ENCODE peak calls at places on chromosomes 12 and 14, in seven cellular contexts. N, P, D, J, G, W and I are unnamed samples.

GRCh38 chr12:113862570-113863454 is 103.3 kb downstream of the RBM19 start:
- DNase-seq in W (peak; percentile 35), N (peak; percentile 20), P (no peak), D (no peak), G (no peak), J (no peak), I (no peak)

GRCh38 chr12:57092876-57093411 is 4.0 kb downstream of the NAB2 start:
- DNase-seq in J (peak; percentile 57), P (no peak), G (no peak), W (no peak), D (no peak), N (no peak), I (no peak)

GRCh38 chr14:35196571-35196970 is 74.2 kb downstream of the PRORP start:
- DNase-seq in D (no peak), P (no peak), W (no peak), J (no peak), G (no peak), N (peak; percentile 35), I (no peak)

GRCh38 chr12:103852498-103852992 is 11.5 kb upstream of the NT5DC3 start:
- DNase-seq in N (peak; percentile 58), P (no peak), G (no peak), D (no peak), J (no peak), W (peak; percentile 51), I (no peak)

GRCh38 chr12:91057349-91057748 is 475 bp downstream of the KERA start:
- DNase-seq in W (no peak), N (no peak), P (no peak), D (no peak), G (no peak), J (no peak), I (no peak)

GRCh38 chr12:11895421-11896064 is 175.2 kb upstream of the BCL2L14 start:
- DNase-seq in N (no peak), W (no peak), J (no peak), D (no peak), G (no peak), P (no peak), I (no peak)

GRCh38 chr12:106581543-106582263 is 1.1 kb upstream of the RFX4 start:
- DNase-seq in N (no peak), G (no peak), P (peak; percentile 90), D (peak; percentile 22), W (peak; percentile 52), J (peak; percentile 76), I (no peak)

GRCh38 chr12:117014342-117014887 is 84.8 kb downstream of the TESC start:
- DNase-seq in G (no peak), J (no peak), D (no peak), W (no peak), N (no peak), P (no peak), I (no peak)

GRCh38 chr14:20712900-20713299 is 24.3 kb downstream of the ANG start:
- DNase-seq in G (no peak), N (no peak), J (no peak), W (no peak), D (no peak), P (no peak), I (no peak)

GRCh38 chr14:101458536-101459391 is 102.5 kb upstream of the DIO3 start:
- DNase-seq in P (peak; percentile 73), D (no peak), J (peak; percentile 73), W (peak; percentile 52), G (no peak), N (no peak), I (no peak)

GRCh38 chr12:29314421-29314820 is 66.6 kb downstream of the ERGIC2 start:
- DNase-seq in D (no peak), W (no peak), P (peak; percentile 3), G (no peak), N (no peak), J (no peak), I (no peak)

GRCh38 chr12:5220835-5221234 is 177.2 kb downstream of the KCNA5 start:
- DNase-seq in N (no peak), J (no peak), W (no peak), G (no peak), P (no peak), D (no peak), I (no peak)

GRCh38 chr14:99255621-99256482 is 16.1 kb downstream of the BCL11B start:
- DNase-seq in W (no peak), P (no peak), G (no peak), D (no peak), N (no peak), J (no peak), I (no peak)

GRCh38 chr14:90381999-90382451 is 14.8 kb upstream of the CALM1 start:
- DNase-seq in G (peak; percentile 45), N (no peak), P (peak; percentile 45), W (peak; percentile 85), D (peak; percentile 78), J (no peak), I (no peak)

GRCh38 chr12:59115526-59115925 is 195.2 kb upstream of the LRIG3 start:
- DNase-seq in J (no peak), P (no peak), N (no peak), W (no peak), G (no peak), D (no peak), I (no peak)
- H3K9me3 ChIP-seq in J (no peaks in the 10 kb centered on the region), P (no peaks in the 10 kb centered on the region), N (peaks cover 4% of the 10 kb centered on the region), W (no peaks in the 10 kb centered on the region), G (no peaks in the 10 kb centered on the region), D (no peaks in the 10 kb centered on the region), I (no peaks in the 10 kb centered on the region)

GRCh38 chr14:29035129-29035528 is 268.5 kb downstream of the FOXG1 start:
- DNase-seq in P (no peak), W (no peak), N (no peak), G (no peak), J (no peak), D (no peak), I (no peak)
- H3K9me3 ChIP-seq in P (no peaks in the 10 kb centered on the region), W (no peaks in the 10 kb centered on the region), N (no peaks in the 10 kb centered on the region), G (no peaks in the 10 kb centered on the region), J (no peaks in the 10 kb centered on the region), D (no peaks in the 10 kb centered on the region), I (no peaks in the 10 kb centered on the region)

GRCh38 chr14:106395460-106396050 is 869.2 kb downstream of the TMEM121 start:
- DNase-seq in G (no peak), D (no peak), N (no peak), W (no peak), P (no peak), J (no peak), I (no peak)
- H3K9me3 ChIP-seq in G (no peaks in the 10 kb centered on the region), D (no peaks in the 10 kb centered on the region), N (no peaks in the 10 kb centered on the region), W (no peaks in the 10 kb centered on the region), P (peaks cover 40% of the 10 kb centered on the region), J (no peaks in the 10 kb centered on the region), I (no peaks in the 10 kb centered on the region)

DNA sequence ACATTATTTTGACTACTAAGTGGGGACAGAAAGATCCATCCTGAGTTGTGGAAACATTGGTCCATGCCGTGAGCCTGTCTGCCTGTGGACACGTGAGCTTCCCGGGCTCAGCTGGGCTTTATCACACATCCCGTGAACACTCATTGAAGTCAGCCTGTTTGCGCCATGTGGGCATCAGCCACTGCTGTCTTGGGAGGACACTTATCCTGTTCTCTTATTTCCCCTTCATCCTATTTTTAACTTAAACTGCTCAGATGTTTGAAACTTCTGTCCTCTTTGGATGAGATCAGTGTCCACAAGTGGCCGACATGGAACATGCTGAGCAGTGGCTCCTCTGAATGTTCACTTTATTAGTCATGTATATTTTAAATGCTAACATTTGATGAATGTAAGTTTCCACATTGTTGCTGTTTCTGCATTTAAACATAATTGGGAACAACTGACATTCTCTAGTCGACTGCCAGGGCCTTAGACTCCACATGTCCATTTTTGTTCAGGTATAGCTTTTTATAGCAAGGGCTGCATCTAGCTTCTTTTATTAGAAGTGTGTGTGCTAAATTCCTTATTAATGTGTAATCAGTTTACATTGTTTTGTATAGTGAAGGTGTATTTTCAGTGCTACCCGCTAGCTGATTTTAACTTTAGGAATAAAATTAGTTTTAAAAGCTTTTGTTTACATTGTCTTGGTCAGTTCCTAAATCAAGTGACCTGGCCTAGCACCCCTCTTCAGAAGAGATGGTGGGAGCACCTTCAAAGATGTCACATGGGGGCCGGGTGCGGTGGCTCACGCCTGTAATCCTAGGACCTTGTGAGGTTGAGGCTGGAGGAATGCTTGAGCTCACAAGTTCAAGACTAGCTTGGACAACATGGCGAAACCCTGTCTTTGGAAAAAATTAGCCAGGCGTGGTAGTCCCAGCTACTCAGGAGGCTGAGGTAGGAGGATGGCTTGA is 24.0 kb downstream of the RNF34 start:
- DNase-seq in G (no peak), W (no peak), N (no peak), P (no peak), D (no peak), J (no peak), I (no peak)
- H3K9me3 ChIP-seq in G (no peaks in the 10 kb centered on the region), W (no peaks in the 10 kb centered on the region), N (no peaks in the 10 kb centered on the region), P (no peaks in the 10 kb centered on the region), D (no peaks in the 10 kb centered on the region), J (no peaks in the 10 kb centered on the region), I (no peaks in the 10 kb centered on the region)